ENCODE peak calls at places on chromosomes 5 and 9, in seven cellular contexts. B is NCI-H510A treated with DMSO at 0.1 percent for 48 hours; P is stromal cell of bone marrow; Z is GM23338; H is stimulated activated CD4-positive, alpha-beta T cell treated with anti-CD3 and anti-CD28 coated beads, Interleukin-15, amount 100 ng/mL, for 1 hour; W is PC-3; G is A172. I is an unnamed sample.

GRCh38 chr5:96431376-96432244 is 1.4 kb downstream of the PCSK1 start:
- DNase-seq in G (no peak), W (no peak), H (no peak), B (peak; percentile 55), Z (peak; percentile 64), P (peak; percentile 67), I (peak; percentile 27)

GRCh38 chr5:34494111-34494755 is 161.9 kb upstream of the RAI14 start:
- DNase-seq in G (no peak), W (no peak), P (peak; percentile 63), Z (no peak), H (no peak), B (no peak), I (no peak)

GRCh38 chr5:136906545-136906944 is 541.2 kb upstream of the TRPC7 start:
- DNase-seq in B (no peak), P (no peak), G (no peak), W (peak; percentile 84), H (no peak), Z (no peak), I (no peak)

GRCh38 chr5:35319231-35320002 is 89.1 kb upstream of the PRLR start:
- DNase-seq in H (no peak), W (peak; percentile 74), Z (no peak), B (no peak), G (peak; percentile 38), P (peak; percentile 9), I (no peak)

GRCh38 chr9:127424669-127424986 is 446 bp downstream of the ZNF79 start:
- DNase-seq in P (no peak), H (no peak), B (peak; percentile 63), Z (no peak), W (peak; percentile 18), G (peak; percentile 42), I (no peak)

GRCh38 chr5:125298711-125299379 is 552.4 kb upstream of the ZNF608 start:
- DNase-seq in Z (no peak), B (no peak), G (no peak), P (no peak), H (no peak), W (no peak), I (no peak)

GRCh38 chr9:98989036-98990000 is 45.6 kb downstream of the COL15A1 start:
- DNase-seq in P (peak; percentile 99), B (peak; percentile 51), G (peak; percentile 100), W (peak; percentile 94), Z (no peak), H (no peak), I (no peak)

GRCh38 chr9:126788631-126789349 is 16.1 kb upstream of the ZBTB43 start:
- DNase-seq in H (no peak), P (peak; percentile 43), Z (no peak), B (no peak), W (peak; percentile 67), G (peak; percentile 82), I (no peak)

GRCh38 chr9:106503759-106504158 is 359.2 kb upstream of the ZNF462 start:
- DNase-seq in H (no peak), P (no peak), G (no peak), B (no peak), Z (no peak), W (no peak), I (no peak)

GRCh38 chr5:58022055-58022454 is 437.8 kb downstream of the PLK2 start:
- DNase-seq in W (no peak), G (no peak), Z (no peak), B (no peak), P (no peak), H (no peak), I (no peak)

GRCh38 chr5:13878357-13878756 is 66.1 kb downstream of the DNAH5 start:
- DNase-seq in B (no peak), W (no peak), P (no peak), Z (peak; percentile 48), G (no peak), H (no peak), I (peak; percentile 15)

GRCh38 chr5:93622240-93622885 is 39.3 kb downstream of the NR2F1 start:
- DNase-seq in B (peak; percentile 57), Z (peak; percentile 80), P (peak; percentile 59), W (peak; percentile 43), G (no peak), H (no peak), I (no peak)

GRCh38 chr5:127410906-127411780 is 106.3 kb upstream of the PRRC1 start:
- DNase-seq in Z (no peak), B (no peak), G (no peak), P (no peak), H (no peak), W (no peak), I (no peak)

GRCh38 chr9:115694014-115694413 is 459.6 kb upstream of the PAPPA start:
- DNase-seq in W (peak; percentile 61), P (peak; percentile 93), Z (peak; percentile 80), G (peak; percentile 72), B (no peak), H (no peak), I (peak; percentile 54)

GRCh38 chr9:95510610-95511231 is 6.0 kb downstream of the PTCH1 start:
- DNase-seq in H (peak; percentile 61), P (peak; percentile 90), W (peak; percentile 89), B (peak; percentile 98), G (peak; percentile 87), Z (peak; percentile 91), I (peak; percentile 87)

GRCh38 chr9:6600006-6600405 is 45.5 kb downstream of the GLDC start:
- DNase-seq in H (no peak), B (no peak), G (no peak), P (no peak), Z (no peak), W (no peak), I (no peak)

GRCh38 chr9:83572524-83572923 is 34.3 kb upstream of the FRMD3 start:
- DNase-seq in G (peak; percentile 18), W (no peak), H (no peak), B (no peak), Z (no peak), P (peak; percentile 76), I (no peak)

GRCh38 chr5:175693746-175694145 is 35.9 kb downstream of the HRH2 start:
- DNase-seq in H (no peak), B (no peak), W (no peak), P (no peak), Z (no peak), G (no peak), I (no peak)

GRCh38 chr5:33806736-33807442 is 84.9 kb downstream of the ADAMTS12 start:
- DNase-seq in W (peak; percentile 48), B (no peak), G (peak; percentile 62), Z (no peak), H (no peak), P (peak; percentile 38), I (no peak)

GRCh38 chr9:98774746-98775145 is 21.6 kb downstream of the ANKS6 start:
- DNase-seq in P (no peak), G (peak; percentile 39), H (no peak), Z (peak; percentile 64), B (no peak), W (no peak), I (peak; percentile 63)

GRCh38 chr9:123034881-123035465 is 1.5 kb downstream of the GPR21 start:
- DNase-seq in H (no peak), G (no peak), W (no peak), B (no peak), P (no peak), Z (no peak), I (no peak)

GRCh38 chr5:73619606-73620334 is 6.2 kb upstream of the ARHGEF28 start:
- DNase-seq in P (no peak), W (peak; percentile 31), G (no peak), H (no peak), B (no peak), Z (no peak), I (no peak)

GRCh38 chr5:102561894-102562760 is 63.3 kb upstream of the SLCO6A1 start:
- DNase-seq in P (no peak), Z (peak; percentile 91), H (no peak), B (no peak), W (peak; percentile 71), G (peak; percentile 8), I (peak; percentile 83)